ENCODE peak calls at places on chromosomes 4 and X, in nine cellular contexts. Z, S, M, X, A, I, P, K and Y are unnamed samples.

GRCh38 chrX:132648870-132649269 is 160.0 kb upstream of the MBNL3 start:
- DNase-seq in Z (peak), S (no peak), M (peak), X (no peak), A (peak), I (no peak), P (no peak), K (no peak), Y (peak)

GRCh38 chrX:48683411-48683982 is at the start of gene WAS:
- DNase-seq in Z (no peak), S (no peak), M (no peak), X (peak), A (no peak), I (no peak), P (no peak), K (peak), Y (no peak)

GRCh38 chrX:4932790-4933189 is 1219.3 kb upstream of the PRKX start:
- DNase-seq in Z (peak), S (no peak), M (no peak), X (no peak), A (no peak), I (peak), P (no peak), K (no peak), Y (no peak)

GRCh38 chrX:21735038-21735752 is 22.7 kb downstream of the SMPX start:
- DNase-seq in Z (no peak), S (no peak), M (peak), X (no peak), A (no peak), I (peak), P (no peak), K (no peak), Y (peak)

GRCh38 chr4:102343964-102344519 is 1.2 kb downstream of the SLC39A8 start:
- DNase-seq in Z (no peak), S (no peak), M (peak), X (peak), A (peak), I (peak), P (no peak), K (no peak), Y (no peak)

GRCh38 chrX:46324166-46324565 is 221.1 kb downstream of the ZNF674 start:
- DNase-seq in Z (no peak), S (no peak), M (no peak), X (no peak), A (no peak), I (no peak), P (no peak), K (no peak), Y (no peak)

GRCh38 chr4:118712872-118713271 is 27.7 kb downstream of the METTL14 start:
- DNase-seq in Z (no peak), S (no peak), M (no peak), X (no peak), A (no peak), I (peak), P (no peak), K (no peak), Y (no peak)

GRCh38 chr4:70559924-70560323 is 32.1 kb upstream of the AMBN start:
- DNase-seq in Z (no peak), S (no peak), M (peak), X (no peak), A (no peak), I (no peak), P (no peak), K (no peak), Y (no peak)

GRCh38 chr4:81359207-81359606 is 112.5 kb downstream of the RASGEF1B start:
- DNase-seq in Z (no peak), S (no peak), M (no peak), X (no peak), A (no peak), I (peak), P (no peak), K (no peak), Y (no peak)

GRCh38 chr4:20544645-20545044 is 155.6 kb upstream of the PACRGL start:
- DNase-seq in Z (no peak), S (no peak), M (peak), X (no peak), A (peak), I (peak), P (no peak), K (no peak), Y (no peak)

GRCh38 chrX:64152857-64153256 is 52.7 kb downstream of the AMER1 start:
- DNase-seq in Z (no peak), S (no peak), M (no peak), X (no peak), A (no peak), I (no peak), P (no peak), K (no peak), Y (no peak)

GRCh38 chr4:26916195-26916594 is 55.6 kb downstream of the STIM2 start:
- DNase-seq in Z (no peak), S (no peak), M (peak), X (no peak), A (peak), I (peak), P (no peak), K (no peak), Y (no peak)

GRCh38 chr4:1547863-1548637 is 136.1 kb downstream of the FAM53A start:
- DNase-seq in Z (no peak), S (no peak), M (peak), X (no peak), A (peak), I (no peak), P (no peak), K (no peak), Y (no peak)

GRCh38 chr4:142434519-142435224 is 411.4 kb downstream of the INPP4B start:
- DNase-seq in Z (no peak), S (no peak), M (no peak), X (no peak), A (no peak), I (no peak), P (no peak), K (no peak), Y (no peak)

GRCh38 chr4:158630893-158631292 is 40.8 kb downstream of the C4orf46 start:
- DNase-seq in Z (no peak), S (no peak), M (peak), X (no peak), A (peak), I (peak), P (no peak), K (no peak), Y (no peak)

GRCh38 chrX:50081282-50081955 is 119.4 kb downstream of the AKAP4 start:
- DNase-seq in Z (no peak), S (no peak), M (peak), X (peak), A (peak), I (peak), P (no peak), K (peak), Y (no peak)

GRCh38 chr4:37748546-37748945 is 62.4 kb upstream of the RELL1 start:
- DNase-seq in Z (no peak), S (no peak), M (no peak), X (no peak), A (no peak), I (no peak), P (no peak), K (no peak), Y (no peak)

GRCh38 chr4:73707918-73708577 is 32.3 kb upstream of the CXCL8 start:
- DNase-seq in Z (peak), S (no peak), M (peak), X (peak), A (peak), I (peak), P (no peak), K (peak), Y (peak)

GRCh38 chr4:141503260-141503659 is 133.1 kb upstream of the IL15 start:
- DNase-seq in Z (no peak), S (no peak), M (no peak), X (no peak), A (no peak), I (no peak), P (no peak), K (no peak), Y (no peak)

GRCh38 chr4:25991296-25991695 is 77.3 kb downstream of the SMIM20 start:
- DNase-seq in Z (no peak), S (no peak), M (no peak), X (no peak), A (no peak), I (no peak), P (no peak), K (no peak), Y (no peak)

GRCh38 chr4:101114936-101115372 is 232.4 kb downstream of the PPP3CA start:
- DNase-seq in Z (peak), S (no peak), M (peak), X (no peak), A (peak), I (peak), P (peak), K (no peak), Y (no peak)

GRCh38 chr4:106369456-106370060 is 980 bp upstream of the GIMD1 start:
- DNase-seq in Z (peak), S (no peak), M (peak), X (no peak), A (peak), I (peak), P (peak), K (peak), Y (peak)

GRCh38 chr4:26020083-26020668 is 106.2 kb downstream of the SMIM20 start:
- DNase-seq in Z (no peak), S (no peak), M (peak), X (no peak), A (peak), I (peak), P (no peak), K (no peak), Y (no peak)

GRCh38 chrX:125319646-125320521 is at the start of gene TEX13C:
- DNase-seq in Z (no peak), S (no peak), M (no peak), X (no peak), A (no peak), I (no peak), P (no peak), K (no peak), Y (no peak)

DNA sequence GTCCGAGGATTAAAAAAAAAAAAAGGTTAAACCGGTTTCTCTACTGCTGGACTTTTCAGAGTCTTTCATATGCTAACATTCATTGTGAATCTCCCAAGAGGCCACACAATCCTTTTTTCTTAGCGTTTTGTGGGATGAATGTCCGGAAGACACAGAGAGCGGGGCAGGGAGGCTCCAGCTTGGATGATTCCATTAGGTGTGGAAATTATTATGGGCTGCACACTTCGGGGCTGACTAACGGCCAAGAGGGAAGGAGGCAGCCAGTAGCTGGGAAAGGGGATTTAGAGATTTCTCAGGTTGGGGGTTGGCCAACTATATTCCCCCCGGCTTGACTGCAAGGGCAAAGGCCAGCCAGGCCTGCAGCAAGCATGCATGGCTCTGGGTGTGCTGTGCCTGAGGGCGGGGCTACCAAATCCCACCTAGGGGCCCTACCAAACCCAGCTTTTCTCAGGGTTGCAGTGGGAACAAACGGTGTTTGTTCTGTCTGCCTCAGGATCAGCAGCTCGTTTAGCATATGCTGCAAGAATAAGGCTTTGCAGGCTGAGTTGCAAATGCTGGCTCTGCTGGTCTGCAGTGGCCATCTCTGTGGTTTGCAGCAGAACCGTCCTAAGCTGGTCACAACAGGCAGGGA is 28.6 kb downstream of the NYX start:
- DNase-seq in Z (peak), S (no peak), M (no peak), X (no peak), A (no peak), I (no peak), P (no peak), K (no peak), Y (no peak)
- H3K4me3 ChIP-seq in Z (no peak), S (no peak), M (no peak), X (no peak), A (no peak), I (no peak), P (no peak), K (no peak), Y (no peak)

GRCh38 chr4:69470561-69470960 is 25.1 kb downstream of the UGT2B4 start:
- DNase-seq in Z (no peak), S (no peak), M (no peak), X (no peak), A (no peak), I (no peak), P (no peak), K (no peak), Y (no peak)
- TF ChIP-seq CTCF in Z (no peak), S (no peak), M (peak), X (no peak), A (no peak), I (no peak), P (no peak), K (no peak), Y (no peak)

DNA sequence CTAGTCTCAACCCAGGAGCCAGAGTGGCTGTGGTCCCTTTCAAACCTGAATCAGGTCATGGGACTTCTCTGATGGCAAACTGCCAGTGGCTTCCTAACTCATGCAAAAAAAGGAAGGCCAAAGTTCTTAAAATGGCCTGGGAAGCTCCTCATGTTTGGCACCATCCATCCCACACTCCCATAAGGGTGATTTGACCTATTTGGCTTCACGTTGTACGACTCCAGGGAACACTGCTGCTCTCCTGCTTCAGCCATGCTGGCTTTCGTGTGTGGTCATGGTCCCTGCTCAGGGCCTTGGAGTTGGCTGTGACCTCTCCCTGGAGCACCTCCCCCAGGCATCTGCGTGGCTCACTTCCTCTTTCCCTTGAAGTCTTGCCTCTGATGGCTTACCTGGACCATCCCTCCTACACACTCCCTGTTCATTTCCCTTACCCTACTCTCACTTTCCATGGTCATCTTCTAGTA is 12.8 kb upstream of the TMSB4X start:
- DNase-seq in Z (no peak), S (no peak), M (no peak), X (no peak), A (no peak), I (no peak), P (no peak), K (no peak), Y (no peak)
- H3K4me3 ChIP-seq in Z (no peak), S (no peak), M (no peak), X (no peak), A (no peak), I (no peak), P (no peak), K (no peak), Y (no peak)

GRCh38 chr4:72496119-72496518 is 72.9 kb downstream of the ADAMTS3 start:
- DNase-seq in Z (no peak), S (no peak), M (peak), X (no peak), A (no peak), I (no peak), P (no peak), K (no peak), Y (no peak)
- TF ChIP-seq CTCF in Z (peak), S (no peak), M (peak), X (no peak), A (peak), I (no peak), P (no peak), K (no peak), Y (no peak)

GRCh38 chrX:17377795-17378194 is 2.8 kb downstream of the NHS start:
- DNase-seq in Z (no peak), S (no peak), M (no peak), X (no peak), A (no peak), I (no peak), P (no peak), K (no peak), Y (no peak)

GRCh38 chrX:17375631-17376380 is 806 bp downstream of the NHS start:
- DNase-seq in Z (no peak), S (no peak), M (peak), X (no peak), A (peak), I (peak), P (no peak), K (no peak), Y (no peak)

GRCh38 chrX:17377047-17377692 is 2.2 kb downstream of the NHS start:
- DNase-seq in Z (peak), S (no peak), M (peak), X (no peak), A (no peak), I (peak), P (no peak), K (peak), Y (no peak)

GRCh38 chrX:17375361-17375630 is 296 bp downstream of the NHS start:
- DNase-seq in Z (no peak), S (no peak), M (peak), X (no peak), A (no peak), I (no peak), P (no peak), K (no peak), Y (no peak)

DNA sequence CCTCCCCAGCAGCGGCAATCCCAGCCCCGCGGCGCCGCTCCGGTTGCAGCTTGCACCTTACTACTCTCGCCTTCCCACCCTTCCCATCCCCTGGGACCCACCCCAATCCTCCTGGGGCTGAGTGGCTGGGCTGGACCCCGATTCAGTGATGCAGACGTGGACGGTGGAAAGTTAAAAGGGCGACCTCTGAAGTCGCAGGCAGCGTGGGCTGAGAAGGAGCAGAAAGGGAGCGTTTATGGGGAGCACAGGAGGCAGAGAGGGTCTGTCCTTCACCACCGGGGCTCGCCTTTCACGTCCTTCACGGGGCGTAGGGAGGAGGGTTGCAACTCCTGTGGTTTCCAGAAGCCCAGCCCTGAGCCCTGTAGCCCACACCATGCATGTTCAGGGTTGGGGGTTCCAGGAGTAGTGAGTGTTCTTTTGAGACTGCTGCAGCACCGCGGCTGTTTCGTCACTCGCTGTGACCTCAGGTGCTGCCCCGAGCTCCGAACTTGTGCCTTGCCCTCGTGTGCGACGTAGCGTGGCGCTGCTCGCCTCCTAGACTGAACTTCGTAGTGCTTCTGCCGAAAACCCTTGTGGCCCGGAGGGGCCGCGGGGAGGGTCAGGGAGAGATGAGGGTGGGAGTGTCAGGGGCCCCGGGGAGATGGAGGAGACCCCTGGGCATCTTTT is 1.5 kb downstream of the NHS start:
- DNase-seq in Z (peak), S (no peak), M (peak), X (no peak), A (no peak), I (peak), P (no peak), K (no peak), Y (no peak)
- H3K4me3 ChIP-seq in Z (peak), S (peak), M (peak), X (peak), A (peak), I (peak), P (peak), K (peak), Y (peak)

GRCh38 chrX:2425281-2426071 is 75.3 kb downstream of the DHRSX start:
- DNase-seq in Z (no peak), S (peak), M (no peak), X (no peak), A (no peak), I (peak), P (no peak), K (no peak), Y (no peak)
- TF ChIP-seq CTCF in Z (no peak), S (no peak), M (no peak), X (no peak), A (no peak), I (no peak), P (no peak), K (no peak), Y (no peak)

GRCh38 chrX:14095702-14096101 is 66.0 kb upstream of the GEMIN8 start:
- DNase-seq in Z (no peak), S (no peak), M (peak), X (no peak), A (peak), I (peak), P (peak), K (peak), Y (no peak)
- H3K4me3 ChIP-seq in Z (no peak), S (no peak), M (peak), X (no peak), A (no peak), I (peak), P (no peak), K (no peak), Y (no peak)

GRCh38 chr4:23456864-23457263 is 433.0 kb downstream of the PPARGC1A start:
- DNase-seq in Z (no peak), S (no peak), M (no peak), X (no peak), A (no peak), I (no peak), P (no peak), K (no peak), Y (no peak)

GRCh38 chr4:23458061-23458460 is 431.8 kb downstream of the PPARGC1A start:
- DNase-seq in Z (no peak), S (no peak), M (no peak), X (no peak), A (no peak), I (no peak), P (no peak), K (no peak), Y (no peak)

GRCh38 chr4:23455482-23455881 is 434.4 kb downstream of the PPARGC1A start:
- DNase-seq in Z (no peak), S (no peak), M (no peak), X (no peak), A (peak), I (no peak), P (no peak), K (no peak), Y (no peak)
- TF ChIP-seq CTCF in Z (no peak), S (no peak), M (no peak), X (no peak), A (no peak), I (no peak), P (peak), K (no peak), Y (no peak)